ENCODE peak calls at places on chromosomes 16 and 17, in seven cellular contexts. One of them, this sample, is unnamed.
A peak's percentile ranks its signal among the peaks of the same experiment; 100 is the strongest.

GRCh38 chr16:84922351-84923135 is 88.8 kb downstream of the ZDHHC7 start:
- DNase-seq in T47D: no peak
- DNase-seq in MCF 10A: no peak
- DNase-seq in stimulated activated CD4-positive, alpha-beta T cell treated with anti-CD3 and anti-CD28 coated beads, Interleukin-1b, Interleukin-23, amount 100 ng/mL, for 24 hours: no peak
- DNase-seq in fibroblast of the conjunctiva: no peak
- DNase-seq in GM04504: no peak
- DNase-seq in LoVo: no peak
- DNase-seq in this sample: no peak

GRCh38 chr17:4488989-4489595 is 9.6 kb upstream of the SPNS2 start:
- DNase-seq in LoVo: no peak
- DNase-seq in T47D: no peak
- DNase-seq in GM04504: no peak
- DNase-seq in stimulated activated CD4-positive, alpha-beta T cell treated with anti-CD3 and anti-CD28 coated beads, Interleukin-1b, Interleukin-23, amount 100 ng/mL, for 24 hours: no peak
- DNase-seq in MCF 10A: peak; percentile 21
- DNase-seq in fibroblast of the conjunctiva: no peak
- DNase-seq in this sample: no peak

GRCh38 chr16:11140466-11140865 is 115.5 kb downstream of the SOCS1 start:
- DNase-seq in MCF 10A: no peak
- DNase-seq in fibroblast of the conjunctiva: no peak
- DNase-seq in LoVo: no peak
- DNase-seq in GM04504: no peak
- DNase-seq in T47D: no peak
- DNase-seq in stimulated activated CD4-positive, alpha-beta T cell treated with anti-CD3 and anti-CD28 coated beads, Interleukin-1b, Interleukin-23, amount 100 ng/mL, for 24 hours: no peak
- DNase-seq in this sample: no peak

GRCh38 chr17:78175643-78175981 is 7.2 kb downstream of the SYNGR2 start:
- DNase-seq in stimulated activated CD4-positive, alpha-beta T cell treated with anti-CD3 and anti-CD28 coated beads, Interleukin-1b, Interleukin-23, amount 100 ng/mL, for 24 hours: no peak
- DNase-seq in T47D: no peak
- DNase-seq in fibroblast of the conjunctiva: no peak
- DNase-seq in LoVo: no peak
- DNase-seq in GM04504: no peak
- DNase-seq in MCF 10A: no peak
- DNase-seq in this sample: no peak

GRCh38 chr17:39634384-39634871 is 2.5 kb upstream of the STARD3 start:
- DNase-seq in GM04504: no peak
- DNase-seq in LoVo: peak; percentile 53
- DNase-seq in T47D: peak; percentile 47
- DNase-seq in stimulated activated CD4-positive, alpha-beta T cell treated with anti-CD3 and anti-CD28 coated beads, Interleukin-1b, Interleukin-23, amount 100 ng/mL, for 24 hours: no peak
- DNase-seq in fibroblast of the conjunctiva: no peak
- DNase-seq in MCF 10A: peak; percentile 46
- DNase-seq in this sample: peak; percentile 37

GRCh38 chr17:250487-251300 is 69.2 kb upstream of the DOC2B start:
- DNase-seq in MCF 10A: no peak
- DNase-seq in stimulated activated CD4-positive, alpha-beta T cell treated with anti-CD3 and anti-CD28 coated beads, Interleukin-1b, Interleukin-23, amount 100 ng/mL, for 24 hours: no peak
- DNase-seq in T47D: no peak
- DNase-seq in GM04504: no peak
- DNase-seq in fibroblast of the conjunctiva: no peak
- DNase-seq in LoVo: no peak
- DNase-seq in this sample: no peak

GRCh38 chr16:88712362-88712979 is 6.2 kb downstream of the CTU2 start:
- DNase-seq in GM04504: no peak
- DNase-seq in stimulated activated CD4-positive, alpha-beta T cell treated with anti-CD3 and anti-CD28 coated beads, Interleukin-1b, Interleukin-23, amount 100 ng/mL, for 24 hours: no peak
- DNase-seq in T47D: no peak
- DNase-seq in fibroblast of the conjunctiva: no peak
- DNase-seq in MCF 10A: no peak
- DNase-seq in LoVo: no peak
- DNase-seq in this sample: no peak

GRCh38 chr17:17156511-17156910 is 49.6 kb downstream of the PLD6 start:
- DNase-seq in GM04504: no peak
- DNase-seq in MCF 10A: no peak
- DNase-seq in T47D: no peak
- DNase-seq in fibroblast of the conjunctiva: no peak
- DNase-seq in stimulated activated CD4-positive, alpha-beta T cell treated with anti-CD3 and anti-CD28 coated beads, Interleukin-1b, Interleukin-23, amount 100 ng/mL, for 24 hours: no peak
- DNase-seq in LoVo: no peak
- DNase-seq in this sample: peak; percentile 24

GRCh38 chr17:66331038-66331816 is 28.8 kb downstream of the PRKCA start:
- DNase-seq in GM04504: no peak
- DNase-seq in LoVo: no peak
- DNase-seq in stimulated activated CD4-positive, alpha-beta T cell treated with anti-CD3 and anti-CD28 coated beads, Interleukin-1b, Interleukin-23, amount 100 ng/mL, for 24 hours: no peak
- DNase-seq in T47D: no peak
- DNase-seq in fibroblast of the conjunctiva: no peak
- DNase-seq in MCF 10A: no peak
- DNase-seq in this sample: no peak

GRCh38 chr17:82648761-82649474 is 674 bp upstream of the WDR45B start:
- DNase-seq in LoVo: peak; percentile 22
- DNase-seq in T47D: peak; percentile 60
- DNase-seq in fibroblast of the conjunctiva: no peak
- DNase-seq in stimulated activated CD4-positive, alpha-beta T cell treated with anti-CD3 and anti-CD28 coated beads, Interleukin-1b, Interleukin-23, amount 100 ng/mL, for 24 hours: no peak
- DNase-seq in GM04504: no peak
- DNase-seq in MCF 10A: no peak
- DNase-seq in this sample: no peak

GRCh38 chr17:63082273-63082861 is 116.3 kb downstream of the TANC2 start:
- DNase-seq in MCF 10A: peak; percentile 21
- DNase-seq in GM04504: no peak
- DNase-seq in T47D: peak; percentile 14
- DNase-seq in LoVo: no peak
- DNase-seq in fibroblast of the conjunctiva: peak; percentile 53
- DNase-seq in stimulated activated CD4-positive, alpha-beta T cell treated with anti-CD3 and anti-CD28 coated beads, Interleukin-1b, Interleukin-23, amount 100 ng/mL, for 24 hours: no peak
- DNase-seq in this sample: peak; percentile 30

GRCh38 chr16:25134306-25134705 is 22.8 kb downstream of the LCMT1 start:
- DNase-seq in GM04504: no peak
- DNase-seq in T47D: no peak
- DNase-seq in LoVo: no peak
- DNase-seq in fibroblast of the conjunctiva: no peak
- DNase-seq in stimulated activated CD4-positive, alpha-beta T cell treated with anti-CD3 and anti-CD28 coated beads, Interleukin-1b, Interleukin-23, amount 100 ng/mL, for 24 hours: no peak
- DNase-seq in MCF 10A: no peak
- DNase-seq in this sample: no peak

GRCh38 chr17:35046740-35047283 is 16.7 kb downstream of the RFFL start:
- DNase-seq in GM04504: peak; percentile 41
- DNase-seq in MCF 10A: peak; percentile 27
- DNase-seq in fibroblast of the conjunctiva: no peak
- DNase-seq in T47D: no peak
- DNase-seq in LoVo: no peak
- DNase-seq in stimulated activated CD4-positive, alpha-beta T cell treated with anti-CD3 and anti-CD28 coated beads, Interleukin-1b, Interleukin-23, amount 100 ng/mL, for 24 hours: no peak
- DNase-seq in this sample: no peak

GRCh38 chr16:88468289-88469129 is 15.4 kb downstream of the ZFPM1 start:
- DNase-seq in MCF 10A: peak; percentile 83
- DNase-seq in stimulated activated CD4-positive, alpha-beta T cell treated with anti-CD3 and anti-CD28 coated beads, Interleukin-1b, Interleukin-23, amount 100 ng/mL, for 24 hours: no peak
- DNase-seq in fibroblast of the conjunctiva: no peak
- DNase-seq in T47D: peak; percentile 99
- DNase-seq in LoVo: no peak
- DNase-seq in GM04504: no peak
- DNase-seq in this sample: no peak

GRCh38 chr17:22460461-22461063 is 768.2 kb downstream of the KCNJ18 start:
- DNase-seq in stimulated activated CD4-positive, alpha-beta T cell treated with anti-CD3 and anti-CD28 coated beads, Interleukin-1b, Interleukin-23, amount 100 ng/mL, for 24 hours: no peak
- DNase-seq in fibroblast of the conjunctiva: no peak
- DNase-seq in MCF 10A: no peak
- DNase-seq in T47D: no peak
- DNase-seq in GM04504: no peak
- DNase-seq in LoVo: no peak
- DNase-seq in this sample: no peak

GRCh38 chr16:35562919-35563318 is 2103.5 kb downstream of the TP53TG3F start:
- DNase-seq in fibroblast of the conjunctiva: no peak
- DNase-seq in T47D: no peak
- DNase-seq in stimulated activated CD4-positive, alpha-beta T cell treated with anti-CD3 and anti-CD28 coated beads, Interleukin-1b, Interleukin-23, amount 100 ng/mL, for 24 hours: no peak
- DNase-seq in LoVo: no peak
- DNase-seq in MCF 10A: no peak
- DNase-seq in GM04504: no peak
- DNase-seq in this sample: no peak

GRCh38 chr17:50283246-50283645 is 9.0 kb downstream of the TMEM92 start:
- DNase-seq in T47D: no peak
- DNase-seq in GM04504: no peak
- DNase-seq in MCF 10A: no peak
- DNase-seq in stimulated activated CD4-positive, alpha-beta T cell treated with anti-CD3 and anti-CD28 coated beads, Interleukin-1b, Interleukin-23, amount 100 ng/mL, for 24 hours: no peak
- DNase-seq in LoVo: no peak
- DNase-seq in fibroblast of the conjunctiva: no peak
- DNase-seq in this sample: no peak

GRCh38 chr17:32269377-32269776 is 3.7 kb downstream of the RHBDL3 start:
- DNase-seq in fibroblast of the conjunctiva: no peak
- DNase-seq in stimulated activated CD4-positive, alpha-beta T cell treated with anti-CD3 and anti-CD28 coated beads, Interleukin-1b, Interleukin-23, amount 100 ng/mL, for 24 hours: no peak
- DNase-seq in MCF 10A: no peak
- DNase-seq in GM04504: no peak
- DNase-seq in T47D: no peak
- DNase-seq in LoVo: no peak
- DNase-seq in this sample: no peak

GRCh38 chr16:49023095-49023494 is 258.5 kb downstream of the CBLN1 start:
- DNase-seq in fibroblast of the conjunctiva: no peak
- DNase-seq in T47D: no peak
- DNase-seq in LoVo: peak; percentile 4
- DNase-seq in GM04504: peak; percentile 25
- DNase-seq in MCF 10A: peak; percentile 93
- DNase-seq in stimulated activated CD4-positive, alpha-beta T cell treated with anti-CD3 and anti-CD28 coated beads, Interleukin-1b, Interleukin-23, amount 100 ng/mL, for 24 hours: no peak
- DNase-seq in this sample: no peak

GRCh38 chr16:27824006-27824405 is 239.5 kb downstream of the GSG1L start:
- DNase-seq in T47D: no peak
- DNase-seq in LoVo: no peak
- DNase-seq in fibroblast of the conjunctiva: no peak
- DNase-seq in stimulated activated CD4-positive, alpha-beta T cell treated with anti-CD3 and anti-CD28 coated beads, Interleukin-1b, Interleukin-23, amount 100 ng/mL, for 24 hours: no peak
- DNase-seq in GM04504: no peak
- DNase-seq in MCF 10A: no peak
- DNase-seq in this sample: no peak

GRCh38 chr16:81451753-81452680 is 7.4 kb downstream of the CMIP start:
- DNase-seq in fibroblast of the conjunctiva: no peak
- DNase-seq in GM04504: no peak
- DNase-seq in T47D: no peak
- DNase-seq in LoVo: no peak
- DNase-seq in stimulated activated CD4-positive, alpha-beta T cell treated with anti-CD3 and anti-CD28 coated beads, Interleukin-1b, Interleukin-23, amount 100 ng/mL, for 24 hours: no peak
- DNase-seq in MCF 10A: no peak
- DNase-seq in this sample: no peak

GRCh38 chr16:9797306-9797705 is 384.9 kb downstream of the GRIN2A start:
- DNase-seq in MCF 10A: no peak
- DNase-seq in T47D: no peak
- DNase-seq in GM04504: peak; percentile 8
- DNase-seq in fibroblast of the conjunctiva: no peak
- DNase-seq in LoVo: peak; percentile 1
- DNase-seq in stimulated activated CD4-positive, alpha-beta T cell treated with anti-CD3 and anti-CD28 coated beads, Interleukin-1b, Interleukin-23, amount 100 ng/mL, for 24 hours: no peak
- DNase-seq in this sample: no peak

GRCh38 chr16:3188925-3189825 is 1.2 kb downstream of the OR1F1 start:
- DNase-seq in LoVo: no peak
- DNase-seq in T47D: no peak
- DNase-seq in stimulated activated CD4-positive, alpha-beta T cell treated with anti-CD3 and anti-CD28 coated beads, Interleukin-1b, Interleukin-23, amount 100 ng/mL, for 24 hours: no peak
- DNase-seq in MCF 10A: peak; percentile 72
- DNase-seq in GM04504: no peak
- DNase-seq in fibroblast of the conjunctiva: peak; percentile 49
- DNase-seq in this sample: peak; percentile 72

GRCh38 chr16:10852948-10853347 is 24.1 kb upstream of the CIITA start:
- DNase-seq in LoVo: no peak
- DNase-seq in GM04504: no peak
- DNase-seq in stimulated activated CD4-positive, alpha-beta T cell treated with anti-CD3 and anti-CD28 coated beads, Interleukin-1b, Interleukin-23, amount 100 ng/mL, for 24 hours: no peak
- DNase-seq in MCF 10A: no peak
- DNase-seq in T47D: no peak
- DNase-seq in fibroblast of the conjunctiva: no peak
- DNase-seq in this sample: no peak

GRCh38 chr16:982152-983043 is 828 bp downstream of the SOX8 start:
- DNase-seq in GM04504: no peak
- DNase-seq in stimulated activated CD4-positive, alpha-beta T cell treated with anti-CD3 and anti-CD28 coated beads, Interleukin-1b, Interleukin-23, amount 100 ng/mL, for 24 hours: no peak
- DNase-seq in LoVo: no peak
- DNase-seq in T47D: no peak
- DNase-seq in MCF 10A: no peak
- DNase-seq in fibroblast of the conjunctiva: no peak
- DNase-seq in this sample: no peak

GRCh38 chr16:50862818-50863672 is 121.2 kb downstream of the CYLD start:
- DNase-seq in MCF 10A: no peak
- DNase-seq in T47D: no peak
- DNase-seq in fibroblast of the conjunctiva: no peak
- DNase-seq in GM04504: no peak
- DNase-seq in LoVo: no peak
- DNase-seq in stimulated activated CD4-positive, alpha-beta T cell treated with anti-CD3 and anti-CD28 coated beads, Interleukin-1b, Interleukin-23, amount 100 ng/mL, for 24 hours: no peak
- DNase-seq in this sample: no peak

GRCh38 chr16:83899272-83899897 is 470 bp downstream of the MLYCD start:
- DNase-seq in MCF 10A: no peak
- DNase-seq in fibroblast of the conjunctiva: peak; percentile 10
- DNase-seq in GM04504: no peak
- DNase-seq in T47D: peak; percentile 55
- DNase-seq in stimulated activated CD4-positive, alpha-beta T cell treated with anti-CD3 and anti-CD28 coated beads, Interleukin-1b, Interleukin-23, amount 100 ng/mL, for 24 hours: no peak
- DNase-seq in LoVo: peak; percentile 13
- DNase-seq in this sample: peak; percentile 41

GRCh38 chr16:12168054-12169018 is 191.8 kb downstream of the SNX29 start:
- DNase-seq in stimulated activated CD4-positive, alpha-beta T cell treated with anti-CD3 and anti-CD28 coated beads, Interleukin-1b, Interleukin-23, amount 100 ng/mL, for 24 hours: no peak
- DNase-seq in LoVo: no peak
- DNase-seq in fibroblast of the conjunctiva: no peak
- DNase-seq in MCF 10A: no peak
- DNase-seq in T47D: no peak
- DNase-seq in GM04504: no peak
- DNase-seq in this sample: no peak

GRCh38 chr17:82244413-82245140 is 15.7 kb downstream of the SLC16A3 start:
- DNase-seq in T47D: peak; percentile 74
- DNase-seq in fibroblast of the conjunctiva: no peak
- DNase-seq in MCF 10A: no peak
- DNase-seq in GM04504: no peak
- DNase-seq in stimulated activated CD4-positive, alpha-beta T cell treated with anti-CD3 and anti-CD28 coated beads, Interleukin-1b, Interleukin-23, amount 100 ng/mL, for 24 hours: no peak
- DNase-seq in LoVo: no peak
- DNase-seq in this sample: peak; percentile 51

GRCh38 chr17:80902197-80903019 is 89.2 kb upstream of the CHMP6 start:
- DNase-seq in T47D: no peak
- DNase-seq in GM04504: no peak
- DNase-seq in LoVo: no peak
- DNase-seq in stimulated activated CD4-positive, alpha-beta T cell treated with anti-CD3 and anti-CD28 coated beads, Interleukin-1b, Interleukin-23, amount 100 ng/mL, for 24 hours: no peak
- DNase-seq in MCF 10A: no peak
- DNase-seq in fibroblast of the conjunctiva: no peak
- DNase-seq in this sample: no peak

GRCh38 chr16:68739964-68740627 is 3.0 kb downstream of the CDH1 start:
- DNase-seq in fibroblast of the conjunctiva: no peak
- DNase-seq in GM04504: no peak
- DNase-seq in MCF 10A: peak; percentile 30
- DNase-seq in LoVo: no peak
- DNase-seq in T47D: no peak
- DNase-seq in stimulated activated CD4-positive, alpha-beta T cell treated with anti-CD3 and anti-CD28 coated beads, Interleukin-1b, Interleukin-23, amount 100 ng/mL, for 24 hours: no peak
- DNase-seq in this sample: no peak

GRCh38 chr17:61809816-61810392 is 53.4 kb downstream of the BRIP1 start:
- DNase-seq in MCF 10A: peak; percentile 48
- DNase-seq in stimulated activated CD4-positive, alpha-beta T cell treated with anti-CD3 and anti-CD28 coated beads, Interleukin-1b, Interleukin-23, amount 100 ng/mL, for 24 hours: no peak
- DNase-seq in GM04504: peak; percentile 30
- DNase-seq in LoVo: no peak
- DNase-seq in T47D: no peak
- DNase-seq in fibroblast of the conjunctiva: peak; percentile 48
- DNase-seq in this sample: peak; percentile 9

GRCh38 chr16:11914759-11915643 is 755 bp downstream of the GSPT1 start:
- DNase-seq in stimulated activated CD4-positive, alpha-beta T cell treated with anti-CD3 and anti-CD28 coated beads, Interleukin-1b, Interleukin-23, amount 100 ng/mL, for 24 hours: no peak
- DNase-seq in GM04504: no peak
- DNase-seq in T47D: no peak
- DNase-seq in fibroblast of the conjunctiva: no peak
- DNase-seq in MCF 10A: peak; percentile 33
- DNase-seq in LoVo: peak; percentile 21
- DNase-seq in this sample: peak; percentile 20

This sample was measured in HFFc6.